ENCODE peak calls at places on chromosomes 6 and 20, in six cellular contexts. H, J, N, L, M and P are unnamed samples.

GRCh38 chr20:18527339-18527738 is 19.6 kb downstream of the SEC23B start:
- DNase-seq in H (no peak), N (no peak), M (no peak), L (no peak), J (no peak), P (no peak)

GRCh38 chr20:2602046-2602735 is 50.2 kb upstream of the NOP56 start:
- DNase-seq in N (no peak), H (no peak), M (no peak), L (no peak), J (no peak), P (no peak)

GRCh38 chr20:48431635-48432034 is 396.2 kb downstream of the PREX1 start:
- DNase-seq in H (no peak), M (no peak), L (no peak), J (no peak), N (no peak), P (no peak)

GRCh38 chr20:44111712-44112335 is 75.2 kb downstream of the JPH2 start:
- DNase-seq in H (no peak), M (no peak), J (no peak), L (no peak), N (no peak), P (no peak)

GRCh38 chr6:160315310-160315709 is 32.9 kb upstream of the SLC22A3 start:
- DNase-seq in H (no peak), L (no peak), M (no peak), N (no peak), J (no peak), P (no peak)

GRCh38 chr20:5973971-5974370 is 23.5 kb downstream of the MCM8 start:
- DNase-seq in J (no peak), M (no peak), L (no peak), N (no peak), H (no peak), P (no peak)

GRCh38 chr6:12601881-12602280 is 114.7 kb upstream of the PHACTR1 start:
- DNase-seq in N (no peak), M (no peak), L (no peak), H (no peak), J (no peak), P (no peak)

GRCh38 chr6:85118233-85118632 is 331.6 kb upstream of the NT5E start:
- DNase-seq in H (no peak), J (no peak), M (no peak), L (no peak), N (no peak), P (no peak)

GRCh38 chr6:130993292-130993765 is 69.7 kb downstream of the EPB41L2 start:
- DNase-seq in M (no peak), L (no peak), N (no peak), J (no peak), H (no peak), P (no peak)

GRCh38 chr20:59573837-59574236 is 30.5 kb upstream of the PHACTR3 start:
- DNase-seq in H (peak), L (no peak), J (no peak), N (no peak), M (no peak), P (no peak)

GRCh38 chr6:38799529-38800184 is 84.5 kb downstream of the DNAH8 start:
- DNase-seq in L (no peak), J (no peak), H (no peak), N (no peak), M (no peak), P (no peak)

GRCh38 chr20:41141153-41141815 is 3.9 kb downstream of the PLCG1 start:
- DNase-seq in M (no peak), J (no peak), N (no peak), H (no peak), L (peak), P (peak)

GRCh38 chr6:167449099-167449861 is 124.4 kb downstream of the TTLL2 start:
- DNase-seq in N (no peak), H (no peak), M (no peak), L (no peak), J (no peak), P (no peak)

GRCh38 chr6:136628996-136629395 is 78.8 kb upstream of the MAP7 start:
- DNase-seq in J (no peak), H (no peak), N (no peak), L (no peak), M (no peak), P (no peak)

GRCh38 chr20:52348434-52348833 is 156.9 kb upstream of the ZFP64 start:
- DNase-seq in M (no peak), L (no peak), H (no peak), N (no peak), J (no peak), P (no peak)

GRCh38 chr6:140590641-140591040 is 1216.2 kb upstream of the CITED2 start:
- DNase-seq in H (no peak), J (no peak), N (no peak), L (no peak), M (no peak), P (no peak)

GRCh38 chr6:1208876-1209275 is 103.0 kb upstream of the FOXQ1 start:
- DNase-seq in N (no peak), J (no peak), L (no peak), H (no peak), M (no peak), P (no peak)

GRCh38 chr6:131731224-131731623 is 20.4 kb upstream of the CTAGE9 start:
- DNase-seq in H (no peak), M (no peak), N (no peak), L (no peak), J (no peak), P (no peak)

GRCh38 chr20:11675920-11676617 is 241.6 kb upstream of the BTBD3 start:
- DNase-seq in J (no peak), H (no peak), L (no peak), N (no peak), M (peak), P (no peak)

GRCh38 chr20:19401096-19401495 is 188.7 kb downstream of the SLC24A3 start:
- DNase-seq in H (no peak), N (no peak), M (no peak), J (no peak), L (no peak), P (no peak)

GRCh38 chr20:49431345-49431744 is 51.1 kb downstream of the KCNB1 start:
- DNase-seq in M (no peak), J (no peak), L (no peak), N (no peak), H (no peak), P (no peak)

GRCh38 chr20:57496592-57496991 is 28.3 kb downstream of the CTCFL start:
- DNase-seq in N (no peak), H (no peak), J (no peak), M (no peak), L (no peak), P (no peak)

GRCh38 chr6:77457720-77458349 is 5.5 kb downstream of the HTR1B start:
- DNase-seq in L (peak), H (peak), J (peak), M (peak), N (peak), P (peak)

GRCh38 chr6:27295301-27296079 is 16.6 kb downstream of the POM121L2 start:
- DNase-seq in H (no peak), N (no peak), J (no peak), M (peak), L (no peak), P (peak)

GRCh38 chr20:32478576-32478975 is 106.6 kb downstream of the NOL4L start:
- DNase-seq in L (no peak), J (no peak), H (no peak), M (no peak), N (no peak), P (no peak)

GRCh38 chr20:38628580-38629470 is 27.2 kb downstream of the ARHGAP40 start:
- DNase-seq in N (no peak), J (no peak), H (no peak), M (no peak), L (no peak), P (no peak)